ENCODE peak calls at places on chromosomes 6 and 20, in eight cellular contexts. One of them, this sample, is unnamed.

GRCh38 chr6:75135447-75135846 is 70.4 kb downstream of the COL12A1 start:
- DNase-seq in NB4: no peak
- DNase-seq in lower leg skin: no peak
- DNase-seq in heart left ventricle: no peak
- DNase-seq in esophagus squamous epithelium: no peak
- DNase-seq in adrenal gland: no peak
- DNase-seq in uterus: no peak
- DNase-seq in HepG2: no peak
- DNase-seq in this sample: no peak

GRCh38 chr6:54617730-54618129 is 228.8 kb upstream of the FAM83B start:
- DNase-seq in NB4: no peak
- DNase-seq in lower leg skin: no peak
- DNase-seq in heart left ventricle: no peak
- DNase-seq in esophagus squamous epithelium: no peak
- DNase-seq in adrenal gland: no peak
- DNase-seq in uterus: no peak
- DNase-seq in HepG2: peak; percentile 6
- DNase-seq in this sample: no peak

GRCh38 chr6:119540417-119540816 is 190.9 kb upstream of the MAN1A1 start:
- DNase-seq in NB4: no peak
- DNase-seq in lower leg skin: no peak
- DNase-seq in heart left ventricle: peak; percentile 28
- DNase-seq in esophagus squamous epithelium: no peak
- DNase-seq in adrenal gland: no peak
- DNase-seq in uterus: peak; percentile 16
- DNase-seq in HepG2: no peak
- DNase-seq in this sample: no peak

GRCh38 chr6:78517399-78517798 is 350.0 kb upstream of the IRAK1BP1 start:
- DNase-seq in NB4: no peak
- DNase-seq in lower leg skin: no peak
- DNase-seq in heart left ventricle: no peak
- DNase-seq in esophagus squamous epithelium: no peak
- DNase-seq in adrenal gland: no peak
- DNase-seq in uterus: no peak
- DNase-seq in HepG2: no peak
- DNase-seq in this sample: no peak

GRCh38 chr6:15148356-15149058 is 97.4 kb upstream of the JARID2 start:
- DNase-seq in NB4: peak; percentile 71
- DNase-seq in lower leg skin: no peak
- DNase-seq in heart left ventricle: no peak
- DNase-seq in esophagus squamous epithelium: no peak
- DNase-seq in adrenal gland: no peak
- DNase-seq in uterus: no peak
- DNase-seq in HepG2: peak; percentile 74
- DNase-seq in this sample: no peak

GRCh38 chr6:12049165-12049564 is 37.1 kb downstream of the HIVEP1 start:
- DNase-seq in NB4: no peak
- DNase-seq in lower leg skin: no peak
- DNase-seq in heart left ventricle: no peak
- DNase-seq in esophagus squamous epithelium: no peak
- DNase-seq in adrenal gland: no peak
- DNase-seq in uterus: no peak
- DNase-seq in HepG2: no peak
- DNase-seq in this sample: no peak

GRCh38 chr6:13194852-13195251 is 133.5 kb downstream of the TBC1D7 start:
- DNase-seq in NB4: peak; percentile 60
- DNase-seq in lower leg skin: peak; percentile 20
- DNase-seq in heart left ventricle: no peak
- DNase-seq in esophagus squamous epithelium: no peak
- DNase-seq in adrenal gland: peak; percentile 40
- DNase-seq in uterus: peak; percentile 16
- DNase-seq in HepG2: peak; percentile 64
- DNase-seq in this sample: peak; percentile 69

GRCh38 chr20:52001999-52002666 is 189.4 kb downstream of the ZFP64 start:
- DNase-seq in NB4: no peak
- DNase-seq in lower leg skin: no peak
- DNase-seq in heart left ventricle: no peak
- DNase-seq in esophagus squamous epithelium: no peak
- DNase-seq in adrenal gland: no peak
- DNase-seq in uterus: no peak
- DNase-seq in HepG2: peak; percentile 92
- DNase-seq in this sample: no peak

GRCh38 chr6:168097221-168097620 is 18.2 kb upstream of the FRMD1 start:
- DNase-seq in NB4: no peak
- DNase-seq in lower leg skin: no peak
- DNase-seq in heart left ventricle: no peak
- DNase-seq in esophagus squamous epithelium: no peak
- DNase-seq in adrenal gland: no peak
- DNase-seq in uterus: no peak
- DNase-seq in HepG2: no peak
- DNase-seq in this sample: no peak

GRCh38 chr6:163248051-163248450 is 166.5 kb upstream of the QKI start:
- DNase-seq in NB4: no peak
- DNase-seq in lower leg skin: no peak
- DNase-seq in heart left ventricle: no peak
- DNase-seq in esophagus squamous epithelium: no peak
- DNase-seq in adrenal gland: no peak
- DNase-seq in uterus: no peak
- DNase-seq in HepG2: no peak
- DNase-seq in this sample: peak; percentile 36

GRCh38 chr6:16146527-16146955 is 17.7 kb downstream of the MYLIP start:
- DNase-seq in NB4: no peak
- DNase-seq in lower leg skin: no peak
- DNase-seq in heart left ventricle: no peak
- DNase-seq in esophagus squamous epithelium: no peak
- DNase-seq in adrenal gland: no peak
- DNase-seq in uterus: no peak
- DNase-seq in HepG2: no peak
- DNase-seq in this sample: no peak

GRCh38 chr20:14360386-14360785 is 23.0 kb upstream of the FLRT3 start:
- DNase-seq in NB4: no peak
- DNase-seq in lower leg skin: no peak
- DNase-seq in heart left ventricle: no peak
- DNase-seq in esophagus squamous epithelium: no peak
- DNase-seq in adrenal gland: no peak
- DNase-seq in uterus: no peak
- DNase-seq in HepG2: no peak
- DNase-seq in this sample: no peak

GRCh38 chr6:155121699-155122098 is 126.6 kb downstream of the TIAM2 start:
- DNase-seq in NB4: no peak
- DNase-seq in lower leg skin: no peak
- DNase-seq in heart left ventricle: no peak
- DNase-seq in esophagus squamous epithelium: no peak
- DNase-seq in adrenal gland: no peak
- DNase-seq in uterus: peak; percentile 23
- DNase-seq in HepG2: no peak
- DNase-seq in this sample: no peak

GRCh38 chr6:117317261-117317660 is 51.9 kb downstream of the VGLL2 start:
- DNase-seq in NB4: peak; percentile 32
- DNase-seq in lower leg skin: no peak
- DNase-seq in heart left ventricle: no peak
- DNase-seq in esophagus squamous epithelium: no peak
- DNase-seq in adrenal gland: no peak
- DNase-seq in uterus: no peak
- DNase-seq in HepG2: peak; percentile 39
- DNase-seq in this sample: no peak
- TF ChIP-seq CTCF in NB4: no peak
- TF ChIP-seq CTCF in lower leg skin: no peak
- TF ChIP-seq CTCF in heart left ventricle: peak; percentile 51
- TF ChIP-seq CTCF in esophagus squamous epithelium: no peak
- TF ChIP-seq CTCF in adrenal gland: peak; percentile 29
- TF ChIP-seq CTCF in uterus: no peak
- TF ChIP-seq CTCF in HepG2: peak; percentile 59
- TF ChIP-seq CTCF in this sample: no peak

GRCh38 chr6:126335210-126335609 is 4.7 kb upstream of the CENPW start:
- DNase-seq in NB4: no peak
- DNase-seq in lower leg skin: no peak
- DNase-seq in heart left ventricle: no peak
- DNase-seq in esophagus squamous epithelium: no peak
- DNase-seq in adrenal gland: no peak
- DNase-seq in uterus: no peak
- DNase-seq in HepG2: no peak
- DNase-seq in this sample: no peak

GRCh38 chr6:126344181-126344580 is 4.3 kb downstream of the CENPW start:
- DNase-seq in NB4: no peak
- DNase-seq in lower leg skin: no peak
- DNase-seq in heart left ventricle: no peak
- DNase-seq in esophagus squamous epithelium: no peak
- DNase-seq in adrenal gland: no peak
- DNase-seq in uterus: no peak
- DNase-seq in HepG2: no peak
- DNase-seq in this sample: no peak

GRCh38 chr6:126341126-126341525 is 1.2 kb downstream of the CENPW start:
- DNase-seq in NB4: no peak
- DNase-seq in lower leg skin: no peak
- DNase-seq in heart left ventricle: no peak
- DNase-seq in esophagus squamous epithelium: no peak
- DNase-seq in adrenal gland: no peak
- DNase-seq in uterus: no peak
- DNase-seq in HepG2: no peak
- DNase-seq in this sample: no peak

GRCh38 chr6:126337323-126337722 is 2.6 kb upstream of the CENPW start:
- DNase-seq in NB4: peak; percentile 91
- DNase-seq in lower leg skin: peak; percentile 66
- DNase-seq in heart left ventricle: no peak
- DNase-seq in esophagus squamous epithelium: no peak
- DNase-seq in adrenal gland: peak; percentile 50
- DNase-seq in uterus: peak; percentile 41
- DNase-seq in HepG2: no peak
- DNase-seq in this sample: no peak

DNA sequence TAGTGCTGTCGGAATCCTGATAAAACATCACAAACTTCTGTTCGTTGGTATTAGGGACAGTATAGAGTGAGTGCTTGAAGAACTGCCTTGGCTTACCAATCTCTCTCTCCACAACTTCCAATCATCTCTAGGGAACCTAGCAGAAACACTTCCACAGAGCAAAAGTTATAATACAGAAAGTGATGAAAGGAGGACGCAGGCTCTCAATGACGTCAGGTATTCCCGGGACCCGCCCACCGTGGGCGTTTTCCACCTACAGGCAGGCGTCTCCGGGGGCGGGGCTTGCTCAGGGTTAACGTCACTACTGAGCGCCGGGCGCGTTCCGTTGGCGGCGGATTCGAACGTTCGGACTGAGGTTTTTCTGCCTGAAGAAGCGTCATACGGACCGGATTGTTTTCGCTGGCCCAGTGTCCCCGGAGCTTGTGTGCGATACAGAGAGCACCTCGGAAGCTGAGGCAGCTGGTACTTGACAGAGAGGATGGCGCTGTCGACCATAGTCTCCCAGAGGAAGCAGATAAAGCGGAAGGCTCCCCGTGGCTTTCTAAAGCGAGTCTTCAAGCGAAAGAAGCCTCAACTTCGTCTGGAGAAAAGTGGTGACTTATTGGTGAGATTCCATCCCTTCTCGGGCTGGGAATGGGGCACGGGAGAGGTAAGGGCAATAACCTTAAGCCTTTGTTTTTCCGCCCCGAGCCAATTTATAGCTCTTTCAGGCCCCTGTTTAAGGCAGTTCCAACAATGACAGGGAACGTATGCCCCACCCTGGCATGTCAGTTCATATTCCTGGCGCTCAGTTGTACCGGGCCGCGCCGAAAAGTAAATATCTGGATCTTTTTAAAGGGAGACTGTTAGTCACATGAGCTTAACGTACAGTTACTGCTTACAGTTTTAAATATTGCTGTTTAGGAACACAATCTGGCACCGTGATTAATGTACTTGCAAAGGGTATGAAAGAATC is at the start of gene CENPW:
- DNase-seq in NB4: peak; percentile 93
- DNase-seq in lower leg skin: peak; percentile 91
- DNase-seq in heart left ventricle: peak; percentile 64
- DNase-seq in esophagus squamous epithelium: peak; percentile 40
- DNase-seq in adrenal gland: peak; percentile 88
- DNase-seq in uterus: peak; percentile 84
- DNase-seq in HepG2: peak; percentile 88
- DNase-seq in this sample: peak; percentile 99
- TF ChIP-seq POLR2A in NB4: peak; percentile 75
- TF ChIP-seq POLR2A in lower leg skin: no peak
- TF ChIP-seq POLR2A in heart left ventricle: no peak
- TF ChIP-seq POLR2A in esophagus squamous epithelium: no peak
- TF ChIP-seq POLR2A in adrenal gland: peak; percentile 10
- TF ChIP-seq POLR2A in uterus: no peak
- TF ChIP-seq POLR2A in HepG2: peak; percentile 85
- TF ChIP-seq POLR2A in this sample: no peak

GRCh38 chr6:167090171-167090570 is 32.7 kb upstream of the CCR6 start:
- DNase-seq in NB4: peak; percentile 37
- DNase-seq in lower leg skin: no peak
- DNase-seq in heart left ventricle: no peak
- DNase-seq in esophagus squamous epithelium: no peak
- DNase-seq in adrenal gland: no peak
- DNase-seq in uterus: no peak
- DNase-seq in HepG2: no peak
- DNase-seq in this sample: no peak
- TF ChIP-seq CTCF in NB4: no peak
- TF ChIP-seq CTCF in lower leg skin: no peak
- TF ChIP-seq CTCF in heart left ventricle: no peak
- TF ChIP-seq CTCF in esophagus squamous epithelium: no peak
- TF ChIP-seq CTCF in adrenal gland: no peak
- TF ChIP-seq CTCF in uterus: no peak
- TF ChIP-seq CTCF in HepG2: no peak
- TF ChIP-seq CTCF in this sample: no peak

DNA sequence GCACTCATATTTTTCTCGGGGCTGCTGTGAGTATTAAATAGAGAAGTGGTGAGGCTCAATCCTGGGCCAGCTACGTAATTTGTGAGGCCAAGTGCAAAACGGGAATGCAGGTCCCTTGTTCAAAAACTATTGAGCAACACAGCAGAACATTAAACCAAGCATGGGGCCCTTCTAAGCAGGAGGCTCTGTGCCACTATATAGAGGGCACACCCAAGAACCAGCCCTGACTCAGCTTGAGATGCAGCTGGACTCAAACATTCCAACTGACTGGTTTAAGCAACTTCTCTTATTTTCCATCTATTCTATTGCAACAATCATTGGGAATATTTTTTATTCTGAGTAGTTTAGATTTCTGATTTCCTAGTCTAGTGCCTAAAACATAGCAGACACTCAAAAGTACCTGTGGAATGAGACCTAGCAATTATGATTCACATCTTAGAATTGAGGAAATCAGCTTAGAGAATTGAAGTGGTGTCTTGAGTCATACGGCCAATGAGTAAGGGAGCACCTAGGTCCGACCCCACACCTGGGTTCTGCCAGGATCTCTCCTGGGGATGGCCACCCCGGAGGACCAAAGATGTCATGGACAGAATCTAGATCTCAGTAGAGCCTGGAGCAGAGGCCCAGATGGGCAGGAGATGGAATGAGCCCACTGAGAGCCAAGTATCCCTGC is 1.3 kb downstream of the SIRPB2 start:
- DNase-seq in NB4: peak; percentile 92
- DNase-seq in lower leg skin: peak; percentile 60
- DNase-seq in heart left ventricle: no peak
- DNase-seq in esophagus squamous epithelium: no peak
- DNase-seq in adrenal gland: no peak
- DNase-seq in uterus: no peak
- DNase-seq in HepG2: no peak
- DNase-seq in this sample: peak; percentile 29
- TF ChIP-seq POLR2A in NB4: no peak
- TF ChIP-seq POLR2A in lower leg skin: no peak
- TF ChIP-seq POLR2A in heart left ventricle: no peak
- TF ChIP-seq POLR2A in esophagus squamous epithelium: peak; percentile 52
- TF ChIP-seq POLR2A in adrenal gland: peak; percentile 30
- TF ChIP-seq POLR2A in uterus: no peak
- TF ChIP-seq POLR2A in HepG2: no peak
- TF ChIP-seq POLR2A in this sample: no peak

This sample was measured in testis.